ENCODE peak calls at places on chromosomes 6 and 20, in seven cellular contexts. X, E, U, V, W, I and D are unnamed samples.

GRCh38 chr6:42224222-42225042 is 6.8 kb upstream of the MRPS10 start:
- DNase-seq in I (peak), W (no peak), V (no peak), X (no peak), U (no peak), E (peak), D (peak)

GRCh38 chr6:139290787-139291294 is 957 bp downstream of the TXLNB start:
- DNase-seq in X (no peak), W (no peak), V (no peak), U (no peak), E (no peak), I (no peak), D (no peak)

GRCh38 chr6:82040405-82041221 is 206.9 kb downstream of the IBTK start:
- DNase-seq in V (no peak), E (peak), I (peak), X (peak), W (no peak), U (no peak), D (peak)

GRCh38 chr20:32737371-32738223 is 5.7 kb downstream of the COMMD7 start:
- DNase-seq in X (no peak), I (no peak), U (no peak), V (no peak), W (no peak), E (no peak), D (no peak)

GRCh38 chr6:35262596-35262995 is 3.1 kb downstream of the ZNF76 start:
- DNase-seq in U (no peak), X (no peak), W (no peak), E (no peak), V (no peak), I (no peak), D (no peak)

GRCh38 chr6:164756142-164756541 is 553.3 kb downstream of the C6orf118 start:
- DNase-seq in I (no peak), X (no peak), V (no peak), E (no peak), W (no peak), U (no peak), D (no peak)

GRCh38 chr20:38153401-38153800 is 11.7 kb downstream of the TGM2 start:
- DNase-seq in X (no peak), U (no peak), V (no peak), E (no peak), I (no peak), W (no peak), D (no peak)

GRCh38 chr6:104324305-104324704 is 535.4 kb downstream of the HACE1 start:
- DNase-seq in V (no peak), U (no peak), X (no peak), I (no peak), W (no peak), E (no peak), D (no peak)

GRCh38 chr6:157317129-157317814 is 6.0 kb downstream of the TMEM242 start:
- DNase-seq in E (peak), W (peak), V (no peak), U (peak), X (peak), I (peak), D (peak)

GRCh38 chr20:63979221-63979548 is 257 bp downstream of the SAMD10 start:
- DNase-seq in W (no peak), X (no peak), E (no peak), V (no peak), I (no peak), U (no peak), D (no peak)

GRCh38 chr6:5270093-5270680 is 8.9 kb downstream of the FARS2 start:
- DNase-seq in U (no peak), E (no peak), I (no peak), V (no peak), X (no peak), W (no peak), D (no peak)

GRCh38 chr6:81834141-81834621 is 81.7 kb upstream of the TENT5A start:
- DNase-seq in X (peak), W (no peak), E (no peak), I (no peak), V (no peak), U (no peak), D (no peak)

GRCh38 chr20:32828029-32828666 is 8.4 kb downstream of the MAPRE1 start:
- DNase-seq in U (no peak), V (no peak), I (no peak), E (no peak), W (no peak), X (no peak), D (no peak)

GRCh38 chr20:30376767-30377658 is 880.5 kb upstream of the DEFB115 start:
- DNase-seq in U (peak), V (peak), W (peak), X (peak), I (peak), E (peak), D (peak)

GRCh38 chr20:5871720-5872410 is 78.5 kb downstream of the TRMT6 start:
- DNase-seq in I (no peak), U (peak), V (no peak), W (no peak), X (no peak), E (no peak), D (no peak)

GRCh38 chr6:36455486-36456027 is 12.8 kb downstream of the KCTD20 start:
- DNase-seq in E (no peak), U (no peak), X (no peak), V (no peak), I (no peak), W (no peak), D (no peak)

GRCh38 chr20:44609511-44610312 is 27.3 kb downstream of the PKIG start:
- DNase-seq in E (peak), U (peak), I (peak), V (peak), W (peak), X (peak), D (peak)

GRCh38 chr20:48787861-48788375 is 39.9 kb downstream of the PREX1 start:
- DNase-seq in X (no peak), W (peak), V (no peak), U (no peak), E (peak), I (peak), D (peak)

GRCh38 chr6:106434530-106434929 is 74.0 kb downstream of the CRYBG1 start:
- DNase-seq in E (no peak), W (no peak), I (no peak), U (no peak), X (no peak), V (no peak), D (no peak)

GRCh38 chr6:106735136-106735535 is 105.8 kb downstream of the QRSL1 start:
- DNase-seq in X (peak), W (no peak), V (no peak), I (no peak), E (no peak), U (no peak), D (no peak)

GRCh38 chr6:169499728-169500265 is 202.0 kb downstream of the WDR27 start:
- DNase-seq in W (no peak), E (no peak), I (no peak), X (no peak), U (no peak), V (no peak), D (no peak)

GRCh38 chr20:59163641-59164530 is at the start of gene ZNF831:
- DNase-seq in X (no peak), V (no peak), U (no peak), E (no peak), W (no peak), I (no peak), D (no peak)

GRCh38 chr6:13914346-13914745 is 10.4 kb upstream of the RNF182 start:
- DNase-seq in X (no peak), U (no peak), I (no peak), E (no peak), V (no peak), W (no peak), D (no peak)

GRCh38 chr20:43900496-43900895 is 14.2 kb upstream of the TOX2 start:
- DNase-seq in V (no peak), I (no peak), W (no peak), U (no peak), X (no peak), E (no peak), D (no peak)

DNA sequence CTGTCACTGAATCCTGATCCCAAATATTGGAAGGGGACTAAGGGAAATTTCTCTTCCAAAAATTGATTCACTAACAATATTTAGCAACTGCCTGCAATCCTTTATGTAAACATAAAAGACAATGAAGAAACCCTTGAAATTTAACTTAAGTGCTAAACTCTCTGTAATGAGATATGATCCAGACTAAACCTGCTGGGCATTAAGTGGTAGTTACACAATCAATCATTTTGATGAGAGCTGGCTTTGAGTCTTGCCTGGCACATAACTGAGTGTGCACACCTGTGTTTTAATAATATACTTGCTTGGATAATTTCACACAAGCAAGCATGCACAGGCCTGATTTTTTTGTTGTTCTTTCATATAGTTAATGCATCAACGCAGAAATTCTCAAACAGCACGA is 9.8 kb upstream of the ZFP64 start:
- DNase-seq in X (no peak), E (no peak), V (no peak), I (no peak), U (no peak), W (no peak), D (no peak)
- H3K27ac ChIP-seq in X (no peak), E (no peak), V (no peak), I (no peak), U (no peak), W (no peak), D (peak)

DNA sequence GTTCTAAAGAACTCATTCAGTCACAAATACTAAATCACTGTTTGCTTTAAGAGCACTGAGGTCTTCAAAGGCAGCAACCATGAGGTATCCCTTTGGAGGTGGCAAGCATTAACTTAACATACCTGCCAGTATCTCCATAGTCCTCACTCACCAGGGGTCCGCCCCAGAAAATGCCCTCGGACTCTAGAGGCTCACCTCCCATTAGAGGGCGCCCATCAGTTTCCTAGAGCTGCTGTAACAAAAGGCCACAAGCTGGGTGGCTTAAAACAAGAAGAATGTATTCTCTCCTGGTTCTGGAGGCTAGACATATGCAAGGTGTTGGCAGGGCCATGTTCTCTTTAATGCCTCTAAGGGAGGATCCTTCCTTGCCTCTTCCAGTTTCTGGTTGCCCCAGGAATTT is 12.0 kb upstream of the RNGTT start:
- DNase-seq in X (no peak), W (no peak), U (no peak), I (no peak), V (no peak), E (no peak), D (no peak)
- TF ChIP-seq CTCF in X (no peak), W (no peak), U (no peak), I (no peak), V (no peak), E (peak), D (no peak)

GRCh38 chr6:32839356-32839755 is 817 bp upstream of the TAP2 start:
- DNase-seq in X (no peak), E (no peak), I (no peak), U (no peak), V (no peak), W (no peak), D (no peak)
- H3K27ac ChIP-seq in X (peak), E (no peak), I (no peak), U (peak), V (no peak), W (no peak), D (peak)

GRCh38 chr6:39451831-39452230 is 129.3 kb upstream of the KCNK16 start:
- DNase-seq in E (no peak), W (no peak), I (no peak), X (peak), U (no peak), V (no peak), D (no peak)
- TF ChIP-seq CTCF in E (peak), W (no peak), I (no peak), X (peak), U (no peak), V (no peak), D (no peak)